ENCODE peak calls at places on chromosomes 3 and 15, in six cellular contexts. One of them, this sample, is unnamed.

GRCh38 chr3:113271594-113272368 is 60.4 kb downstream of the BOC start:
- DNase-seq in IMR-90: no peak
- DNase-seq in mesendoderm: no peak
- DNase-seq in H9: no peak
- DNase-seq in mesenchymal stem cell: no peak
- DNase-seq in neuronal stem cell: no peak
- DNase-seq in this sample: no peak

GRCh38 chr3:10998542-10998941 is 6.0 kb downstream of the SLC6A1 start:
- DNase-seq in neuronal stem cell: no peak
- DNase-seq in H9: no peak
- DNase-seq in mesenchymal stem cell: no peak
- DNase-seq in mesendoderm: no peak
- DNase-seq in IMR-90: no peak
- DNase-seq in this sample: no peak

GRCh38 chr15:86624261-86625036 is 544.8 kb downstream of the AGBL1 start:
- DNase-seq in IMR-90: peak; percentile 6
- DNase-seq in mesendoderm: peak; percentile 96
- DNase-seq in mesenchymal stem cell: peak; percentile 94
- DNase-seq in neuronal stem cell: peak; percentile 61
- DNase-seq in H9: peak; percentile 88
- DNase-seq in this sample: peak; percentile 70

GRCh38 chr3:36663666-36664291 is 100.6 kb downstream of the DCLK3 start:
- DNase-seq in mesendoderm: no peak
- DNase-seq in mesenchymal stem cell: peak; percentile 12
- DNase-seq in IMR-90: peak; percentile 60
- DNase-seq in H9: no peak
- DNase-seq in neuronal stem cell: no peak
- DNase-seq in this sample: no peak

GRCh38 chr3:59575113-59576001 is 525.5 kb upstream of the CFAP20DC start:
- DNase-seq in IMR-90: peak; percentile 69
- DNase-seq in mesenchymal stem cell: peak; percentile 68
- DNase-seq in H9: peak; percentile 83
- DNase-seq in mesendoderm: peak; percentile 86
- DNase-seq in neuronal stem cell: peak; percentile 84
- DNase-seq in this sample: peak; percentile 61

GRCh38 chr3:12905316-12906071 is 64.1 kb upstream of the RPL32 start:
- DNase-seq in neuronal stem cell: no peak
- DNase-seq in mesenchymal stem cell: no peak
- DNase-seq in mesendoderm: no peak
- DNase-seq in IMR-90: no peak
- DNase-seq in H9: no peak
- DNase-seq in this sample: no peak

GRCh38 chr15:36109943-36110658 is 469.3 kb upstream of the CDIN1 start:
- DNase-seq in H9: no peak
- DNase-seq in neuronal stem cell: no peak
- DNase-seq in mesendoderm: no peak
- DNase-seq in mesenchymal stem cell: peak; percentile 30
- DNase-seq in IMR-90: peak; percentile 81
- DNase-seq in this sample: no peak

GRCh38 chr15:101017935-101018849 is 99.0 kb downstream of the LRRK1 start:
- DNase-seq in H9: peak; percentile 19
- DNase-seq in mesendoderm: no peak
- DNase-seq in mesenchymal stem cell: no peak
- DNase-seq in IMR-90: peak; percentile 61
- DNase-seq in neuronal stem cell: no peak
- DNase-seq in this sample: no peak

GRCh38 chr3:123361019-123361418 is 87.9 kb downstream of the ADCY5 start:
- DNase-seq in IMR-90: no peak
- DNase-seq in mesendoderm: peak; percentile 36
- DNase-seq in neuronal stem cell: no peak
- DNase-seq in mesenchymal stem cell: no peak
- DNase-seq in H9: no peak
- DNase-seq in this sample: no peak

GRCh38 chr3:61612211-61612995 is 51.0 kb downstream of the PTPRG start:
- DNase-seq in H9: no peak
- DNase-seq in mesendoderm: peak; percentile 86
- DNase-seq in neuronal stem cell: no peak
- DNase-seq in mesenchymal stem cell: no peak
- DNase-seq in IMR-90: peak; percentile 43
- DNase-seq in this sample: no peak

GRCh38 chr3:113485161-113485609 is 29.8 kb downstream of the SPICE1 start:
- DNase-seq in H9: no peak
- DNase-seq in neuronal stem cell: no peak
- DNase-seq in IMR-90: no peak
- DNase-seq in mesenchymal stem cell: no peak
- DNase-seq in mesendoderm: peak; percentile 4
- DNase-seq in this sample: no peak

GRCh38 chr15:39393575-39394335 is 187.1 kb upstream of the THBS1 start:
- DNase-seq in mesendoderm: no peak
- DNase-seq in H9: no peak
- DNase-seq in IMR-90: no peak
- DNase-seq in neuronal stem cell: no peak
- DNase-seq in mesenchymal stem cell: no peak
- DNase-seq in this sample: no peak

GRCh38 chr15:90427185-90427584 is 39.1 kb downstream of the IQGAP1 start:
- DNase-seq in IMR-90: no peak
- DNase-seq in mesendoderm: no peak
- DNase-seq in neuronal stem cell: no peak
- DNase-seq in mesenchymal stem cell: no peak
- DNase-seq in H9: no peak
- DNase-seq in this sample: no peak

GRCh38 chr3:111076732-111077131 is 5.1 kb downstream of the NECTIN3 start:
- DNase-seq in neuronal stem cell: no peak
- DNase-seq in IMR-90: no peak
- DNase-seq in mesendoderm: no peak
- DNase-seq in H9: no peak
- DNase-seq in mesenchymal stem cell: no peak
- DNase-seq in this sample: no peak

GRCh38 chr3:112273536-112273935 is 20.5 kb downstream of the SLC9C1 start:
- DNase-seq in mesenchymal stem cell: no peak
- DNase-seq in mesendoderm: peak; percentile 32
- DNase-seq in H9: no peak
- DNase-seq in IMR-90: no peak
- DNase-seq in neuronal stem cell: no peak
- DNase-seq in this sample: no peak

GRCh38 chr15:70351941-70352774 is 254.4 kb upstream of the TLE3 start:
- DNase-seq in mesendoderm: no peak
- DNase-seq in neuronal stem cell: no peak
- DNase-seq in mesenchymal stem cell: no peak
- DNase-seq in H9: no peak
- DNase-seq in IMR-90: no peak
- DNase-seq in this sample: no peak

GRCh38 chr3:187211532-187212274 is 14.4 kb downstream of the RTP1 start:
- DNase-seq in H9: no peak
- DNase-seq in mesenchymal stem cell: no peak
- DNase-seq in neuronal stem cell: no peak
- DNase-seq in mesendoderm: no peak
- DNase-seq in IMR-90: peak; percentile 38
- DNase-seq in this sample: no peak

GRCh38 chr3:27356976-27357375 is 12.2 kb downstream of the NEK10 start:
- DNase-seq in mesenchymal stem cell: no peak
- DNase-seq in IMR-90: no peak
- DNase-seq in neuronal stem cell: no peak
- DNase-seq in H9: no peak
- DNase-seq in mesendoderm: no peak
- DNase-seq in this sample: no peak

GRCh38 chr3:35761311-35761710 is 122.0 kb downstream of the ARPP21 start:
- DNase-seq in H9: no peak
- DNase-seq in neuronal stem cell: no peak
- DNase-seq in mesendoderm: no peak
- DNase-seq in IMR-90: no peak
- DNase-seq in mesenchymal stem cell: no peak
- DNase-seq in this sample: no peak

GRCh38 chr15:40992825-40993224 is 39.6 kb downstream of the CHAC1 start:
- DNase-seq in H9: no peak
- DNase-seq in IMR-90: no peak
- DNase-seq in neuronal stem cell: no peak
- DNase-seq in mesendoderm: no peak
- DNase-seq in mesenchymal stem cell: no peak
- DNase-seq in this sample: no peak

GRCh38 chr15:63503739-63504246 is 600 bp upstream of the USP3 start:
- DNase-seq in mesendoderm: peak; percentile 93
- DNase-seq in IMR-90: peak; percentile 93
- DNase-seq in mesenchymal stem cell: peak; percentile 92
- DNase-seq in H9: peak; percentile 63
- DNase-seq in neuronal stem cell: no peak
- DNase-seq in this sample: no peak

GRCh38 chr3:57078366-57079220 is 18.1 kb downstream of the SPATA12 start:
- DNase-seq in H9: peak; percentile 62
- DNase-seq in neuronal stem cell: no peak
- DNase-seq in mesendoderm: peak; percentile 78
- DNase-seq in IMR-90: peak; percentile 16
- DNase-seq in mesenchymal stem cell: peak; percentile 84
- DNase-seq in this sample: no peak

GRCh38 chr3:159488657-159489056 is 500.0 kb upstream of the IL12A start:
- DNase-seq in neuronal stem cell: no peak
- DNase-seq in H9: no peak
- DNase-seq in mesenchymal stem cell: no peak
- DNase-seq in IMR-90: no peak
- DNase-seq in mesendoderm: no peak
- DNase-seq in this sample: no peak

GRCh38 chr3:174540081-174540480 is 319.1 kb upstream of the NAALADL2 start:
- DNase-seq in H9: peak; percentile 84
- DNase-seq in mesenchymal stem cell: no peak
- DNase-seq in IMR-90: no peak
- DNase-seq in mesendoderm: peak; percentile 77
- DNase-seq in neuronal stem cell: no peak
- DNase-seq in this sample: no peak

GRCh38 chr3:174397848-174398247 is 461.3 kb upstream of the NAALADL2 start:
- DNase-seq in H9: no peak
- DNase-seq in neuronal stem cell: no peak
- DNase-seq in mesendoderm: peak; percentile 55
- DNase-seq in IMR-90: peak; percentile 50
- DNase-seq in mesenchymal stem cell: peak; percentile 41
- DNase-seq in this sample: no peak

GRCh38 chr15:88465633-88466219 is 1.5 kb downstream of the MRPL46 start:
- DNase-seq in IMR-90: peak; percentile 55
- DNase-seq in mesenchymal stem cell: peak; percentile 54
- DNase-seq in H9: no peak
- DNase-seq in neuronal stem cell: no peak
- DNase-seq in mesendoderm: peak; percentile 36
- DNase-seq in this sample: no peak

GRCh38 chr15:98268163-98268562 is 307.7 kb downstream of the ARRDC4 start:
- DNase-seq in neuronal stem cell: no peak
- DNase-seq in IMR-90: no peak
- DNase-seq in mesendoderm: no peak
- DNase-seq in H9: no peak
- DNase-seq in mesenchymal stem cell: no peak
- DNase-seq in this sample: no peak

GRCh38 chr15:72766025-72766424 is 17.5 kb downstream of the ADPGK start:
- DNase-seq in mesendoderm: no peak
- DNase-seq in mesenchymal stem cell: no peak
- DNase-seq in IMR-90: no peak
- DNase-seq in H9: no peak
- DNase-seq in neuronal stem cell: no peak
- DNase-seq in this sample: no peak

GRCh38 chr3:80663426-80663825 is 895.6 kb upstream of the ROBO1 start:
- DNase-seq in H9: no peak
- DNase-seq in mesenchymal stem cell: no peak
- DNase-seq in neuronal stem cell: no peak
- DNase-seq in mesendoderm: no peak
- DNase-seq in IMR-90: no peak
- DNase-seq in this sample: no peak

GRCh38 chr3:124584552-124585391 is 145.5 kb upstream of the UMPS start:
- DNase-seq in IMR-90: peak; percentile 22
- DNase-seq in mesendoderm: peak; percentile 78
- DNase-seq in neuronal stem cell: peak; percentile 71
- DNase-seq in mesenchymal stem cell: peak; percentile 56
- DNase-seq in H9: peak; percentile 90
- DNase-seq in this sample: no peak

GRCh38 chr15:75659928-75660645 is 12.4 kb downstream of the SNX33 start:
- DNase-seq in IMR-90: no peak
- DNase-seq in mesenchymal stem cell: no peak
- DNase-seq in H9: no peak
- DNase-seq in neuronal stem cell: no peak
- DNase-seq in mesendoderm: no peak
- DNase-seq in this sample: no peak

DNA sequence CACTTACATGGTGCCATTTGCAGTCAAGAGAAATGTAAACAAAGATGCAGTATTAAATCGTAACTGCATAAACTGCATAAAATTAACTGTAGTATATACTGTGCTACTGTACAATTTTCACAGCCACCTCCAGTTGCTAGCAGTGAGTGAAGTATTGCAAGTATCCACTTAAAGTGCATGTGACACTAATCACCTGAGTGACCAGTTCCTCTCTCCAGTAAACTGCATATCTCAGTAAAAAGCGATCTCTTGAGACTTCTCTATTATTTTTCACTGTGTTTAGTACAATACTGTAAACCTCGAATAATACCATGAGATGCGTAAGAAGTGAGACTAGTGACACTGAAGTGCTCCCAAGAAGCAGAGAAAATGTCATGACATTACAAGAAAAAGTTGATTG is 111.7 kb upstream of the PLXND1 start:
- DNase-seq in IMR-90: no peak
- DNase-seq in neuronal stem cell: no peak
- DNase-seq in H9: no peak
- DNase-seq in mesendoderm: no peak
- DNase-seq in mesenchymal stem cell: no peak
- DNase-seq in this sample: no peak
- H2BK15ac ChIP-seq in IMR-90: no peak overlapping the region
- H2BK15ac ChIP-seq in neuronal stem cell: no peak overlapping the region
- H2BK15ac ChIP-seq in H9: no peak overlapping the region
- H2BK15ac ChIP-seq in mesendoderm: no peak overlapping the region
- H2BK15ac ChIP-seq in mesenchymal stem cell: no peak overlapping the region
- H2BK15ac ChIP-seq in this sample: peak overlapping the region; percentile 31

GRCh38 chr3:128091586-128091985 is 32.0 kb downstream of the RUVBL1 start:
- DNase-seq in H9: no peak
- DNase-seq in neuronal stem cell: no peak
- DNase-seq in IMR-90: peak; percentile 31
- DNase-seq in mesenchymal stem cell: no peak
- DNase-seq in mesendoderm: no peak
- DNase-seq in this sample: no peak
- H2BK15ac ChIP-seq in H9: no peak overlapping the region
- H2BK15ac ChIP-seq in neuronal stem cell: no peak overlapping the region
- H2BK15ac ChIP-seq in IMR-90: no peak overlapping the region
- H2BK15ac ChIP-seq in mesenchymal stem cell: no peak overlapping the region
- H2BK15ac ChIP-seq in mesendoderm: no peak overlapping the region
- H2BK15ac ChIP-seq in this sample: no peak overlapping the region

DNA sequence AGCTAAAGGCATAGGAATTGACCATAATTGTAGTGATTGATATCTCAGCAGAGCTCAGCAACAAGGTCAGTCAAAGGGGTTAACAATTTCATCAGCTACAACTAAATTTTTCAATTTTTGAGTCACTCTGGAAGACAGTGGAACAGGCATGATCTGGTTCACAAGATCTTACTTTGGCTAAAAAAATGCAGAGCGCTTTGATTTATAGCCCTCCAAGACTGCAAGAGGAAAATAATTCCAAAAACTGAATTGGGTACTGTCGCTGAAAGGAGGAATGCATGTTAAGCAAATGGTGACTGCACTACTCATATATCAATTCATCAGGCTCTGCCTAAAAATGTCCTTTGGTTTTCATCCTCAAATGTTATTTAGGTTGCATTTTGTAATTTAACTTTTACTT is 160.5 kb upstream of the ARHGEF26 start:
- DNase-seq in neuronal stem cell: no peak
- DNase-seq in H9: no peak
- DNase-seq in IMR-90: no peak
- DNase-seq in mesendoderm: no peak
- DNase-seq in mesenchymal stem cell: no peak
- DNase-seq in this sample: no peak
- H2BK15ac ChIP-seq in neuronal stem cell: no peak overlapping the region
- H2BK15ac ChIP-seq in H9: no peak overlapping the region
- H2BK15ac ChIP-seq in IMR-90: no peak overlapping the region
- H2BK15ac ChIP-seq in mesendoderm: no peak overlapping the region
- H2BK15ac ChIP-seq in mesenchymal stem cell: no peak overlapping the region
- H2BK15ac ChIP-seq in this sample: no peak overlapping the region

GRCh38 chr3:40499952-40500351 is 5.9 kb upstream of the ZNF620 start:
- DNase-seq in neuronal stem cell: no peak
- DNase-seq in H9: no peak
- DNase-seq in IMR-90: no peak
- DNase-seq in mesendoderm: no peak
- DNase-seq in mesenchymal stem cell: no peak
- DNase-seq in this sample: no peak
- H2BK15ac ChIP-seq in neuronal stem cell: no peak overlapping the region
- H2BK15ac ChIP-seq in H9: no peak overlapping the region
- H2BK15ac ChIP-seq in IMR-90: no peak overlapping the region
- H2BK15ac ChIP-seq in mesendoderm: no peak overlapping the region
- H2BK15ac ChIP-seq in mesenchymal stem cell: no peak overlapping the region
- H2BK15ac ChIP-seq in this sample: no peak overlapping the region

This sample was measured in H1.